ENCODE peak calls at places on chromosome 10, in five cellular contexts. S is activated B cell treated with CpG ODN at 0.5 μM for 24 hours, O is mucosa of descending colon, Y is body of pancreas, H is gastrocnemius medialis. K is an unnamed sample.

GRCh38 chr10:50310560-50311174 is 59.4 kb upstream of the ASAH2 start:
- ATAC-seq in S (peak), O (peak), Y (no peak), H (no peak), K (no peak)

GRCh38 chr10:113764598-113764997 is 13.1 kb downstream of the PLEKHS1 start:
- ATAC-seq in S (no peak), O (peak), Y (peak), H (no peak), K (no peak)

GRCh38 chr10:101578803-101579515 is 9.1 kb downstream of the POLL start:
- ATAC-seq in S (no peak), O (no peak), Y (no peak), H (no peak), K (no peak)

GRCh38 chr10:26457088-26457487 is 18.9 kb downstream of the APBB1IP start:
- ATAC-seq in S (peak), O (peak), Y (no peak), H (no peak), K (no peak)

GRCh38 chr10:72075184-72076115 is 12.9 kb downstream of the SPOCK2 start:
- ATAC-seq in S (no peak), O (no peak), Y (no peak), H (no peak), K (no peak)

GRCh38 chr10:14153570-14154055 is 177.1 kb downstream of the FRMD4A start:
- ATAC-seq in S (no peak), O (no peak), Y (no peak), H (peak), K (no peak)

GRCh38 chr10:68870545-68871104 is 30.5 kb upstream of the DDX50 start:
- ATAC-seq in S (no peak), O (peak), Y (no peak), H (no peak), K (no peak)

GRCh38 chr10:110387983-110388681 is 83.4 kb upstream of the SMNDC1 start:
- ATAC-seq in S (peak), O (peak), Y (no peak), H (no peak), K (no peak)

K was measured in gastroesophageal sphincter.